ENCODE peak calls at places on chromosomes 7 and 10, in seven cellular contexts. H is sciatic nerve, M is osteocyte, F is NCI-H1105 treated with DMSO at 0.1 percent for 48 hours, Y is LoVo, S is epithelial cell of prostate, Z is DND-41. C is an unnamed sample.

GRCh38 chr7:37395618-37396259 is 52.9 kb downstream of the ELMO1 start:
- DNase-seq in H (no peak), M (no peak), F (no peak), Y (no peak), S (no peak), Z (no peak), C (no peak)

GRCh38 chr10:61937631-61938284 is 36.3 kb downstream of the ARID5B start:
- DNase-seq in H (no peak), M (no peak), F (no peak), Y (no peak), S (peak), Z (no peak), C (no peak)

GRCh38 chr10:123413353-123413752 is 252.8 kb upstream of the GPR26 start:
- DNase-seq in H (no peak), M (no peak), F (no peak), Y (no peak), S (no peak), Z (no peak), C (no peak)

GRCh38 chr10:113539789-113540188 is 13.1 kb upstream of the HABP2 start:
- DNase-seq in H (no peak), M (no peak), F (no peak), Y (no peak), S (no peak), Z (no peak), C (no peak)

GRCh38 chr10:59354434-59354833 is 7.9 kb downstream of the FAM13C start:
- DNase-seq in H (no peak), M (no peak), F (no peak), Y (no peak), S (no peak), Z (no peak), C (no peak)

GRCh38 chr10:127905623-127906261 is 1.2 kb upstream of the PTPRE start:
- DNase-seq in H (no peak), M (peak), F (no peak), Y (no peak), S (no peak), Z (no peak), C (no peak)

GRCh38 chr7:16989883-16990413 is 108.2 kb upstream of the AGR3 start:
- DNase-seq in H (peak), M (no peak), F (peak), Y (peak), S (peak), Z (no peak), C (no peak)

GRCh38 chr7:13981070-13981469 is 8.4 kb downstream of the ETV1 start:
- DNase-seq in H (no peak), M (no peak), F (no peak), Y (peak), S (peak), Z (no peak), C (peak)

GRCh38 chr10:97827778-97828291 is 21.8 kb upstream of the GOLGA7B start:
- DNase-seq in H (no peak), M (no peak), F (no peak), Y (no peak), S (no peak), Z (no peak), C (peak)

GRCh38 chr10:80187060-80187459 is 18.3 kb downstream of the ANXA11 start:
- DNase-seq in H (peak), M (no peak), F (no peak), Y (no peak), S (no peak), Z (no peak), C (no peak)

GRCh38 chr7:19079066-19079465 is 38.4 kb downstream of the TWIST1 start:
- DNase-seq in H (no peak), M (no peak), F (no peak), Y (peak), S (no peak), Z (no peak), C (no peak)

C was measured in retina.